ENCODE peak calls at places on chromosome 18, in eight cellular contexts. M is GM13977; L is HL-60; Q is progenitor cell of endocrine pancreas; J is GM12865; X is CD4-positive, alpha-beta T cell; W is psoas muscle; T is AG04450. U is an unnamed sample.

GRCh38 chr18:35345460-35345921 is 1.3 kb upstream of the ZNF24 start:
- DNase-seq in J (peak; percentile 58), X (no peak), M (peak; percentile 33), L (no peak), Q (no peak), T (no peak), W (no peak), U (no peak)

GRCh38 chr18:58674159-58674558 is 2.9 kb downstream of the MALT1 start:
- DNase-seq in Q (no peak), X (no peak), W (no peak), M (no peak), L (no peak), J (no peak), T (no peak), U (no peak)

GRCh38 chr18:59908790-59909189 is 9.0 kb downstream of the PMAIP1 start:
- DNase-seq in W (no peak), T (no peak), M (no peak), Q (no peak), L (no peak), X (no peak), J (peak; percentile 40), U (no peak)

GRCh38 chr18:48374423-48375149 is 34.6 kb downstream of the ZBTB7C start:
- DNase-seq in X (no peak), M (no peak), J (no peak), W (no peak), L (no peak), T (no peak), Q (no peak), U (no peak)

GRCh38 chr18:76465630-76466409 is 29.2 kb downstream of the ZNF516 start:
- DNase-seq in L (no peak), W (peak; percentile 8), T (no peak), M (no peak), Q (no peak), J (no peak), X (no peak), U (no peak)

GRCh38 chr18:56043691-56044090 is 455.7 kb upstream of the TCF4 start:
- DNase-seq in W (no peak), L (no peak), M (no peak), J (no peak), T (no peak), Q (no peak), X (no peak), U (no peak)

GRCh38 chr18:12246849-12247808 is 7.0 kb upstream of the CIDEA start:
- DNase-seq in J (peak; percentile 48), X (no peak), Q (no peak), W (peak; percentile 26), L (no peak), M (no peak), T (no peak), U (peak; percentile 66)

GRCh38 chr18:21602302-21602592 is 1.7 kb upstream of the ESCO1 start:
- DNase-seq in X (no peak), M (peak; percentile 32), W (no peak), T (no peak), Q (no peak), J (peak; percentile 36), L (peak; percentile 90), U (no peak)

GRCh38 chr18:35244671-35245070 is 3.8 kb downstream of the ZNF397 start:
- DNase-seq in T (no peak), M (no peak), J (no peak), W (no peak), X (no peak), L (no peak), Q (no peak), U (no peak)

GRCh38 chr18:60259052-60259681 is 113.4 kb downstream of the MC4R start:
- DNase-seq in J (no peak), L (no peak), W (no peak), M (no peak), T (no peak), Q (no peak), X (no peak), U (no peak)

GRCh38 chr18:71665131-71665530 is 879.0 kb downstream of the CBLN2 start:
- DNase-seq in L (no peak), J (no peak), W (no peak), T (peak; percentile 15), X (no peak), M (no peak), Q (no peak), U (no peak)

GRCh38 chr18:64110692-64111480 is 38.0 kb downstream of the LINC00305 start:
- DNase-seq in T (no peak), X (no peak), L (peak; percentile 25), Q (no peak), J (no peak), W (no peak), M (no peak), U (no peak)

GRCh38 chr18:50696436-50696835 is 123.4 kb downstream of the MRO start:
- DNase-seq in T (no peak), J (peak; percentile 62), Q (no peak), L (no peak), W (no peak), X (no peak), M (no peak), U (no peak)

GRCh38 chr18:76923485-76924085 is 101.2 kb downstream of the ZNF236 start:
- DNase-seq in M (no peak), J (peak; percentile 22), X (no peak), Q (no peak), W (no peak), L (no peak), T (no peak), U (peak; percentile 58)

GRCh38 chr18:48468151-48468550 is 59.0 kb upstream of the ZBTB7C start:
- DNase-seq in Q (no peak), J (no peak), X (no peak), T (no peak), L (no peak), M (no peak), W (no peak), U (no peak)

GRCh38 chr18:51425475-51425874 is 228.0 kb upstream of the MEX3C start:
- DNase-seq in T (no peak), M (peak; percentile 20), W (no peak), X (no peak), Q (no peak), J (peak; percentile 73), L (no peak), U (no peak)

GRCh38 chr18:10142496-10143160 is 228.8 kb downstream of the VAPA start:
- DNase-seq in W (no peak), X (no peak), T (no peak), Q (no peak), M (no peak), L (no peak), J (no peak), U (no peak)

GRCh38 chr18:36493349-36494281 is 196.1 kb downstream of the FHOD3 start:
- DNase-seq in M (no peak), T (no peak), X (no peak), Q (no peak), W (peak; percentile 82), L (no peak), J (no peak), U (no peak)

GRCh38 chr18:34928754-34929335 is 112.4 kb upstream of the MAPRE2 start:
- DNase-seq in J (no peak), X (no peak), M (no peak), T (no peak), W (no peak), Q (no peak), L (no peak), U (no peak)

GRCh38 chr18:58263733-58264469 is 219.9 kb downstream of the NEDD4L start:
- DNase-seq in W (no peak), X (no peak), J (no peak), M (no peak), L (no peak), T (no peak), Q (no peak), U (no peak)

GRCh38 chr18:50189160-50189559 is 5.8 kb downstream of the MYO5B start:
- DNase-seq in M (no peak), T (no peak), L (no peak), X (no peak), J (peak; percentile 47), Q (no peak), W (no peak), U (no peak)

GRCh38 chr18:43129946-43130523 is 14.6 kb upstream of the RIT2 start:
- DNase-seq in T (no peak), W (no peak), Q (no peak), X (no peak), M (no peak), L (no peak), J (no peak), U (no peak)

GRCh38 chr18:76260941-76261472 is 234.0 kb downstream of the ZNF516 start:
- DNase-seq in T (no peak), M (no peak), W (no peak), L (no peak), J (no peak), Q (no peak), X (no peak), U (no peak)

GRCh38 chr18:26185267-26185666 is 41.0 kb upstream of the TAF4B start:
- DNase-seq in M (no peak), Q (no peak), W (no peak), L (no peak), T (no peak), J (no peak), X (no peak), U (no peak)
- TF ChIP-seq CTCF in M (no peak), Q (peak; percentile 31), W (no peak), L (no peak), T (no peak), J (no peak), X (peak; percentile 40), U (peak; percentile 63)

GRCh38 chr18:63022429-63023022 is 297.0 kb downstream of the BCL2 start:
- DNase-seq in T (no peak), X (no peak), J (no peak), Q (no peak), W (no peak), L (no peak), M (no peak), U (peak; percentile 67)

GRCh38 chr18:63028380-63028779 is 291.2 kb downstream of the BCL2 start:
- DNase-seq in M (no peak), L (no peak), J (no peak), Q (no peak), T (no peak), W (no peak), X (no peak), U (no peak)

DNA sequence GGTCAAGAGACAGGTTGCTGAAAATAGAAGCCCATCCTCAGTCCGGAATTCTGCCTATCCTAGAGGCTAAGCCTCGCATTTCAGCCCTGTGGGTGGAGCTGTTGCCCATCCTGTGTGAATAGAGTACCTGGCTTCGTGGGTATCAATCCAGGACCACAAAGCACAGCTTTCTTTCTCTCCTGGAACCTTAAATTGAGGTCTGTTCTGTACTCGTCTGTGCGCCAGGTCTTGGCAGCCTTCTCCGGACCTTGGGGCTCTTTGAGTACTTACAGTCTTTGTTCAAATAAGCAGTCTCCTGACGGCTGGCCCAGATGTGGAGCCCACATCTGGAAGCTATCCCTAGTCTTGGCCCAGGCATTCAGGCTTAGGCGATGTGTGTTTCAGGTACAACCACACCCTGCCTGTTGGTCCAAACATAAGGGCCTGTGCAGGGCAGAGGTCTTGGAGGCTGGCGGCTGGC is 294.3 kb downstream of the BCL2 start:
- DNase-seq in M (no peak), J (no peak), T (no peak), X (no peak), L (no peak), Q (no peak), W (no peak), U (peak; percentile 55)
- TF ChIP-seq CTCF in M (peak; percentile 35), J (peak; percentile 31), T (no peak), X (no peak), L (no peak), Q (peak; percentile 57), W (peak; percentile 31), U (peak; percentile 24)

GRCh38 chr18:73774836-73775509 is 372.7 kb downstream of the FBXO15 start:
- DNase-seq in T (no peak), M (no peak), X (no peak), W (no peak), L (no peak), Q (no peak), J (no peak), U (no peak)
- TF ChIP-seq CTCF in T (no peak), M (no peak), X (no peak), W (no peak), L (no peak), Q (no peak), J (no peak), U (no peak)

GRCh38 chr18:57077786-57078552 is 68.9 kb upstream of the BOD1L2 start:
- DNase-seq in T (no peak), W (no peak), X (no peak), J (peak; percentile 93), Q (no peak), M (peak; percentile 80), L (peak; percentile 84), U (no peak)
- TF ChIP-seq CTCF in T (no peak), W (no peak), X (no peak), J (no peak), Q (no peak), M (peak; percentile 12), L (no peak), U (no peak)